ENCODE peak calls at places on chromosomes 4 and X, in ten cellular contexts. U, N, M, K, H, R, E, S, P and J are unnamed samples.

GRCh38 chr4:152352645-152353116 is 183.2 kb downstream of the FBXW7 start:
- DNase-seq in U (peak; percentile 99), N (no peak), M (peak; percentile 97), K (peak; percentile 87), H (peak; percentile 79), R (peak; percentile 88), E (peak; percentile 97), S (peak; percentile 72), P (peak; percentile 78), J (peak; percentile 2)

GRCh38 chr4:2827874-2828751 is 15.5 kb upstream of the ADD1 start:
- DNase-seq in U (no peak), N (no peak), M (no peak), K (no peak), H (no peak), R (no peak), E (no peak), S (peak; percentile 50), P (no peak), J (peak; percentile 47)

GRCh38 chr4:148056879-148057278 is 325.0 kb downstream of the ARHGAP10 start:
- DNase-seq in U (peak; percentile 69), N (peak; percentile 33), M (peak; percentile 68), K (peak; percentile 99), H (peak; percentile 62), R (peak; percentile 46), E (peak; percentile 77), S (peak; percentile 77), P (no peak), J (peak; percentile 38)

GRCh38 chrX:42484233-42484632 is 293.7 kb downstream of the PPP1R2C start:
- DNase-seq in U (no peak), N (no peak), M (no peak), K (no peak), H (no peak), R (no peak), E (no peak), S (no peak), P (no peak), J (no peak)

GRCh38 chrX:74251006-74251930 is 52.7 kb upstream of the ZCCHC13 start:
- DNase-seq in U (peak; percentile 87), N (no peak), M (peak; percentile 82), K (no peak), H (no peak), R (no peak), E (peak; percentile 68), S (no peak), P (no peak), J (no peak)

GRCh38 chr4:10025230-10025806 is 4.0 kb upstream of the SLC2A9 start:
- DNase-seq in U (no peak), N (no peak), M (no peak), K (no peak), H (no peak), R (no peak), E (no peak), S (no peak), P (no peak), J (no peak)

GRCh38 chrX:107683124-107683895 is 55.0 kb downstream of the PRPS1 start:
- DNase-seq in U (peak; percentile 56), N (no peak), M (peak; percentile 61), K (no peak), H (peak; percentile 71), R (no peak), E (no peak), S (peak; percentile 70), P (peak; percentile 70), J (no peak)

GRCh38 chr4:57020467-57021101 is 41.9 kb downstream of the POLR2B start:
- DNase-seq in U (peak; percentile 78), N (no peak), M (peak; percentile 88), K (no peak), H (no peak), R (no peak), E (peak; percentile 94), S (no peak), P (no peak), J (no peak)

GRCh38 chr4:86586160-86586572 is 7.9 kb upstream of the PTPN13 start:
- DNase-seq in U (no peak), N (no peak), M (no peak), K (no peak), H (peak; percentile 36), R (no peak), E (no peak), S (no peak), P (no peak), J (peak; percentile 32)

GRCh38 chrX:74437530-74437929 is 16.2 kb downstream of the SLC16A2 start:
- DNase-seq in U (no peak), N (no peak), M (no peak), K (no peak), H (no peak), R (no peak), E (no peak), S (no peak), P (no peak), J (no peak)

GRCh38 chr4:112411781-112412281 is 104.1 kb downstream of the NEUROG2 start:
- DNase-seq in U (no peak), N (no peak), M (no peak), K (no peak), H (no peak), R (no peak), E (no peak), S (no peak), P (no peak), J (peak; percentile 57)

DNA sequence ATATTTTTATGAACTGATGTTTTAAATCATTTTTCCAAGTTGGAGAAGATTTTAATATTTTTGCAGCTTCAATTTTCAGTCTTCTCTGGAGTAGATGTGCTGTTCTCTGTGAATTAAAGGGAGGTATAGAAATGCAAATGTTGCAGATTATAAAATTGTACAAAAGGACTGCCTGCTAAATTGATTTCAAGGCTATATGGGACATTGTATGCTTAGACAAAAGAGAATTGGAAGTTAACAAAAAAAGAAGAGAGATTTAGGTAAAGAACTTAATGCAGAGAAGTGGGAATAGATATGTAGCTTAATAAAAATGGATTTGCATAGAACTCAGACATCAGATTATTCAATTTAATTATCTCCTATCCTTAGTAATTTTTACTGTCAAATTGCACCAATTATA is 403.3 kb downstream of the ZIC3 start:
- DNase-seq in U (no peak), N (no peak), M (no peak), K (no peak), H (no peak), R (no peak), E (no peak), S (no peak), P (no peak), J (no peak)
- H3K4me3 ChIP-seq in U (no peak overlapping the region), N (no peak overlapping the region), M (no peak overlapping the region), K (no peak overlapping the region), H (no peak overlapping the region), R (no peak overlapping the region), E (no peak overlapping the region), S (no peak overlapping the region), P (no peak overlapping the region), J (no peak overlapping the region)

DNA sequence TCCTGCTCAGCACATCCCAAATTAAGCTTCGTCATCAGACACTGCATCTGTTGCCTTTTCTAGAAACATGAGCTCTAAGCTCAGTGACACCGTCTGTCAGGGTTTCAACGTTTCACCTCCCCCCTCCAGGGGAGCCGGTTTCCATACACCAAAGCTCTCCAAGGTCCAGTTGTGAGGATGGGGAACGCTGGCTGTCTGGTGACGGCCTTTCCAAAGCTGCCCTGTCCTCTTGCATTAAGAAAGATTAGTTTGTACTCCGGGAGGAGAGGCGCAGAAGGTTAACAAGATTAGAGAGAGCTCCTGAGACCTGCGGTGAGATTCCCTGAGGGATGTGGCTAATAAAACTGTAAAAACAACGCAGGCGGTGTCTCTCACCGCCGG is 43.2 kb downstream of the ASMT start:
- DNase-seq in U (no peak), N (no peak), M (no peak), K (peak; percentile 68), H (no peak), R (no peak), E (no peak), S (peak; percentile 21), P (no peak), J (no peak)
- H3K4me3 ChIP-seq in U (no peak overlapping the region), N (peak overlapping the region; percentile 43), M (no peak overlapping the region), K (peak overlapping the region; percentile 64), H (no peak overlapping the region), R (no peak overlapping the region), E (no peak overlapping the region), S (no peak overlapping the region), P (no peak overlapping the region), J (no peak overlapping the region)

GRCh38 chrX:119647552-119648420 is 41.6 kb upstream of the NKRF start:
- DNase-seq in U (no peak), N (peak; percentile 34), M (no peak), K (no peak), H (no peak), R (no peak), E (no peak), S (no peak), P (no peak), J (no peak)

GRCh38 chrX:119647089-119647488 is 40.9 kb upstream of the NKRF start:
- DNase-seq in U (no peak), N (no peak), M (no peak), K (no peak), H (no peak), R (no peak), E (no peak), S (no peak), P (no peak), J (no peak)

GRCh38 chrX:119646515-119646914 is 40.3 kb upstream of the NKRF start:
- DNase-seq in U (no peak), N (no peak), M (no peak), K (no peak), H (no peak), R (no peak), E (no peak), S (no peak), P (no peak), J (no peak)

GRCh38 chrX:119643696-119644095 is 37.5 kb upstream of the NKRF start:
- DNase-seq in U (no peak), N (no peak), M (no peak), K (no peak), H (no peak), R (no peak), E (no peak), S (no peak), P (no peak), J (no peak)

GRCh38 chrX:119648421-119648775 is 42.2 kb upstream of the NKRF start:
- DNase-seq in U (no peak), N (no peak), M (no peak), K (no peak), H (no peak), R (no peak), E (no peak), S (no peak), P (no peak), J (no peak)
- H3K4me3 ChIP-seq in U (no peak overlapping the region), N (no peak overlapping the region), M (no peak overlapping the region), K (no peak overlapping the region), H (no peak overlapping the region), R (no peak overlapping the region), E (no peak overlapping the region), S (no peak overlapping the region), P (no peak overlapping the region), J (no peak overlapping the region)

DNA sequence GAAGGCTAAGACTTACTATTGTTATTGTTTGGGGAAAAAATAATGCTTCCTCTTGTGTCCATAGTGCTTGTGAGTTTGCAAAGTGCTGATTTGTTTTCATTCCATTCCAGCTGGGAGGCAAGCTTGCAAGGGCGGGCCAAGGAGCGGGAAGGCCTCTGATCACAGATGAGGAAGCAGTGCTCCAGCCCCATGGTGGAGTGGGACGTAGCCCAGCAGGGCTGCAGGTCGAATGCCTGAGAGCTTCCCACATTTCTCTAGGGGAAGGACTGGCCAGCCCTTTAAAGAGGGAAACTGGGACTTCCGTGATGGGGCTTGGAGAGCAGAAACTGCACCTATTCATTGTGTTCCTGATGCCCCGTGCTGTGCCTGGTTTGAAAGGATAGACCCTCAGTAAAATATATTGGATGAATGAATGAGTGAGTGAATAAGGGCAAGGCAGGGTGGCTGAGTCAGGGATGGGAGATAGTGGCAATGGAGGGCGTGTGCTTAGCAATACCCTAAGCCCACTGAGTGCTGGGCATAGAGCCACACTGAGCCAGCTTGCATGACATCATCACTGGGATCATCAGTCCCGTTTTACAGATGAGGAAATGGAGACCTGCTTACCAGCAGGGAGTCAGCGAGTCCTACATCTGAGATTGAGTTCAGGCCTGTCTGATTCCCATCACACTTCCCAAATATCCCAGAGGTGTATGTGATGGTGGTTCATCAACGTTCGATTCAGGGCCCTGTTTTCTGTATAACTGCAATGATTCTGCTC is 17.9 kb upstream of the NSG1 start:
- DNase-seq in U (peak; percentile 21), N (no peak), M (no peak), K (no peak), H (no peak), R (no peak), E (no peak), S (no peak), P (no peak), J (no peak)
- H3K4me3 ChIP-seq in U (no peak overlapping the region), N (no peak overlapping the region), M (no peak overlapping the region), K (no peak overlapping the region), H (no peak overlapping the region), R (no peak overlapping the region), E (no peak overlapping the region), S (no peak overlapping the region), P (no peak overlapping the region), J (no peak overlapping the region)